ENCODE peak calls at places on chromosomes 6 and 20, in nine cellular contexts. F is naive thymus-derived CD8-positive, alpha-beta T cell; Q is activated T-cell treated with anti-CD3 and anti-CD28 coated beads, Interleukin-2, amount 50 U/mL, for 72 hours; A is iPS DF 19.7; O is activated T-helper 1 cell treated with anti-CD3 and anti-CD28 coated beads, Interleukin-12 subunit alpha, Interleukin-12 subunit beta, Interleukin-2, Interleukin-4 antibody, amounts not matched to agents 30 ng/mL and 10 ng/mL and 1 ng/mL, durations not matched to agents 14 hours and 24 hours and 36 hours; C is lower leg skin; Z is ELR; X is trophoblast cell; H is BE2C. L is an unnamed sample.

GRCh38 chr6:30600576-30600975 is 16.5 kb downstream of the PPP1R10 start:
- DNase-seq in H (no peak), F (no peak), Q (no peak), A (no peak), X (no peak), C (no peak), Z (no peak), O (no peak), L (no peak)

GRCh38 chr20:58228484-58229197 is at the start of gene ANKRD60:
- DNase-seq in Q (peak), C (peak), A (no peak), O (no peak), Z (peak), X (peak), H (peak), F (peak), L (no peak)

GRCh38 chr6:33123732-33124524 is 48.1 kb downstream of the HLA-DPB1 start:
- DNase-seq in A (no peak), C (peak), F (no peak), H (peak), Z (peak), X (peak), O (no peak), Q (peak), L (no peak)

GRCh38 chr6:117548797-117549301 is 53.5 kb downstream of the GOPC start:
- DNase-seq in F (no peak), O (peak), A (no peak), Z (peak), X (peak), Q (peak), H (no peak), C (no peak), L (peak)

GRCh38 chr6:147154454-147154853 is 49.8 kb upstream of the STXBP5 start:
- DNase-seq in O (no peak), Q (no peak), X (no peak), Z (peak), A (no peak), F (no peak), C (no peak), H (no peak), L (no peak)

GRCh38 chr6:157527471-157527907 is 146.5 kb downstream of the ZDHHC14 start:
- DNase-seq in Z (no peak), Q (peak), H (no peak), A (no peak), O (peak), F (no peak), C (no peak), X (no peak), L (no peak)

GRCh38 chr6:31378062-31378720 is 21.2 kb upstream of the HLA-B start:
- DNase-seq in O (no peak), H (no peak), F (no peak), C (no peak), Z (no peak), A (no peak), Q (no peak), X (no peak), L (no peak)

GRCh38 chr6:164108869-164109769 is 694.6 kb downstream of the QKI start:
- DNase-seq in A (no peak), Z (peak), Q (no peak), X (peak), C (peak), O (no peak), H (no peak), F (no peak), L (no peak)

GRCh38 chr6:30450908-30451818 is 38.1 kb upstream of the HLA-E start:
- DNase-seq in A (no peak), O (peak), F (peak), X (peak), Q (peak), Z (peak), C (no peak), H (no peak), L (peak)

GRCh38 chr6:1780468-1780867 is 170.8 kb downstream of the FOXC1 start:
- DNase-seq in X (no peak), Q (no peak), F (no peak), Z (no peak), C (no peak), A (no peak), H (no peak), O (no peak), L (no peak)

GRCh38 chr6:111552241-111552744 is 53.4 kb downstream of the TRAF3IP2 start:
- DNase-seq in F (no peak), C (peak), A (peak), Z (peak), H (peak), X (peak), O (no peak), Q (no peak), L (peak)

GRCh38 chr20:36573798-36574277 is 441 bp downstream of the TGIF2 start:
- DNase-seq in Z (peak), X (no peak), O (no peak), A (no peak), H (no peak), F (no peak), Q (peak), C (peak), L (no peak)

GRCh38 chr6:169269180-169270076 is 15.8 kb upstream of the THBS2 start:
- DNase-seq in F (no peak), A (no peak), C (peak), X (no peak), H (no peak), Z (no peak), Q (no peak), O (no peak), L (no peak)

GRCh38 chr20:49452011-49452482 is 30.4 kb downstream of the KCNB1 start:
- DNase-seq in C (no peak), F (no peak), X (no peak), A (no peak), O (no peak), Z (peak), Q (no peak), H (no peak), L (no peak)

GRCh38 chr6:41733349-41733706 is 2.1 kb downstream of the TFEB start:
- DNase-seq in A (no peak), C (no peak), F (no peak), Z (no peak), O (no peak), Q (no peak), X (no peak), H (no peak), L (no peak)

GRCh38 chr6:36662827-36663256 is 15.7 kb upstream of the CDKN1A start:
- DNase-seq in F (peak), Q (no peak), O (no peak), C (no peak), X (peak), A (no peak), H (no peak), Z (no peak), L (no peak)